ENCODE peak calls at places on chromosomes 1 and 21, in four cellular contexts. One of them, this sample, is unnamed.

GRCh38 chr1:37474697-37475379 is 458 bp downstream of the ZC3H12A start:
- DNase-seq in fibroblast of lung: no peak
- DNase-seq in cardiac muscle cell: peak; percentile 35
- DNase-seq in PC-9: no peak
- DNase-seq in this sample: no peak

GRCh38 chr1:175434268-175434860 is 241.8 kb upstream of the KIAA0040 start:
- DNase-seq in fibroblast of lung: no peak
- DNase-seq in PC-9: no peak
- DNase-seq in cardiac muscle cell: no peak
- DNase-seq in this sample: no peak

GRCh38 chr21:25838809-25839208 is 104.0 kb downstream of the GABPA start:
- DNase-seq in PC-9: no peak
- DNase-seq in cardiac muscle cell: no peak
- DNase-seq in fibroblast of lung: peak; percentile 6
- DNase-seq in this sample: no peak

GRCh38 chr1:203807211-203807610 is 11.8 kb downstream of the ZBED6 start:
- DNase-seq in PC-9: no peak
- DNase-seq in fibroblast of lung: peak; percentile 80
- DNase-seq in cardiac muscle cell: peak; percentile 25
- DNase-seq in this sample: no peak

GRCh38 chr1:28927442-28928305 is 13.3 kb downstream of the EPB41 start:
- DNase-seq in PC-9: no peak
- DNase-seq in fibroblast of lung: peak; percentile 78
- DNase-seq in cardiac muscle cell: peak; percentile 50
- DNase-seq in this sample: no peak

GRCh38 chr1:185053204-185053603 is 7.8 kb downstream of the RNF2 start:
- DNase-seq in fibroblast of lung: no peak
- DNase-seq in cardiac muscle cell: no peak
- DNase-seq in PC-9: no peak
- DNase-seq in this sample: no peak

GRCh38 chr1:1308756-1309524 is 543 bp downstream of the PUSL1 start:
- DNase-seq in fibroblast of lung: no peak
- DNase-seq in cardiac muscle cell: no peak
- DNase-seq in PC-9: peak; percentile 55
- DNase-seq in this sample: peak; percentile 91

GRCh38 chr1:93313026-93313425 is 32.7 kb upstream of the DR1 start:
- DNase-seq in PC-9: no peak
- DNase-seq in fibroblast of lung: no peak
- DNase-seq in cardiac muscle cell: no peak
- DNase-seq in this sample: no peak

GRCh38 chr1:168227620-168228019 is 1.8 kb downstream of the SFT2D2 start:
- DNase-seq in fibroblast of lung: no peak
- DNase-seq in cardiac muscle cell: peak; percentile 27
- DNase-seq in PC-9: no peak
- DNase-seq in this sample: no peak

GRCh38 chr1:234917495-234918188 is 211.0 kb downstream of the TOMM20 start:
- DNase-seq in fibroblast of lung: no peak
- DNase-seq in PC-9: no peak
- DNase-seq in cardiac muscle cell: no peak
- DNase-seq in this sample: no peak

GRCh38 chr1:234915923-234916675 is 212.5 kb downstream of the TOMM20 start:
- DNase-seq in cardiac muscle cell: peak; percentile 18
- DNase-seq in fibroblast of lung: no peak
- DNase-seq in PC-9: no peak
- DNase-seq in this sample: no peak

GRCh38 chr1:234918216-234918841 is 210.3 kb downstream of the TOMM20 start:
- DNase-seq in fibroblast of lung: no peak
- DNase-seq in PC-9: no peak
- DNase-seq in cardiac muscle cell: peak; percentile 75
- DNase-seq in this sample: peak; percentile 32

GRCh38 chr1:234914606-234915290 is 213.9 kb downstream of the TOMM20 start:
- DNase-seq in PC-9: no peak
- DNase-seq in cardiac muscle cell: no peak
- DNase-seq in fibroblast of lung: no peak
- DNase-seq in this sample: no peak

DNA sequence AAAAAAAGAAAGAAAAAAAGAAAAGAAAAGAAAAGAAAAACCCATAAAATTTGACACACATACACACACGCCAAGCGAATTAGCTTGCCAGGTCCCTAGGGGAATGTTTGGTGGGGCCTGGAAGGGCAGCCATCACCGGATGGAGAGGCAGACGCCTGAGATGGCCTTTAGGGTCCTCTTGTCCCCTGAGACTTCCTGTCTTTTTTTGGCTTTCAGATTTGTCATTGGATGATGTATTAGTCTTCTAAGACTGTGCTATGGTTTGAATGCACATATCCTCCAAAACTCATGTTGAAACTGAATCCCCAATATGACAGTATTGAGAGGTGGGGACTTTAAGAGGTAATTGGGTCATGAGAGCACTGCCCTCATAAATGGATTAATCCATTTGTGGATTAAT is 211.8 kb downstream of the TOMM20 start:
- DNase-seq in fibroblast of lung: no peak
- DNase-seq in cardiac muscle cell: no peak
- DNase-seq in PC-9: no peak
- DNase-seq in this sample: no peak
- H3K4me1 ChIP-seq in fibroblast of lung: peaks cover 13% of the 10 kb centered on the region
- H3K4me1 ChIP-seq in cardiac muscle cell: peaks cover 25% of the 10 kb centered on the region
- H3K4me1 ChIP-seq in PC-9: no peaks in the 10 kb centered on the region
- H3K4me1 ChIP-seq in this sample: peaks cover 67% of the 10 kb centered on the region

GRCh38 chr1:206039046-206039929 is 13.7 kb upstream of the RHEX start:
- DNase-seq in PC-9: no peak
- DNase-seq in fibroblast of lung: no peak
- DNase-seq in cardiac muscle cell: no peak
- DNase-seq in this sample: peak; percentile 24

GRCh38 chr1:206036661-206037455 is 13.2 kb upstream of the CTSE start:
- DNase-seq in PC-9: no peak
- DNase-seq in fibroblast of lung: no peak
- DNase-seq in cardiac muscle cell: no peak
- DNase-seq in this sample: no peak

GRCh38 chr1:206037521-206037920 is 13.8 kb upstream of the CTSE start:
- DNase-seq in PC-9: no peak
- DNase-seq in fibroblast of lung: no peak
- DNase-seq in cardiac muscle cell: no peak
- DNase-seq in this sample: no peak

GRCh38 chr1:206032356-206033140 is 8.9 kb upstream of the CTSE start:
- DNase-seq in cardiac muscle cell: no peak
- DNase-seq in PC-9: no peak
- DNase-seq in fibroblast of lung: no peak
- DNase-seq in this sample: no peak

GRCh38 chr1:206035027-206035426 is 11.3 kb upstream of the CTSE start:
- DNase-seq in cardiac muscle cell: no peak
- DNase-seq in PC-9: no peak
- DNase-seq in fibroblast of lung: no peak
- DNase-seq in this sample: no peak
- H3K4me3 ChIP-seq in cardiac muscle cell: no peak overlapping the region
- H3K4me3 ChIP-seq in PC-9: no peak overlapping the region
- H3K4me3 ChIP-seq in fibroblast of lung: no peak overlapping the region
- H3K4me3 ChIP-seq in this sample: no peak overlapping the region

GRCh38 chr1:11364170-11364569 is 91.2 kb downstream of the UBIAD1 start:
- DNase-seq in PC-9: no peak
- DNase-seq in cardiac muscle cell: no peak
- DNase-seq in fibroblast of lung: no peak
- DNase-seq in this sample: no peak
- TF ChIP-seq CTCF in PC-9: peak; percentile 64
- TF ChIP-seq CTCF in cardiac muscle cell: no peak
- TF ChIP-seq CTCF in fibroblast of lung: no peak
- TF ChIP-seq CTCF in this sample: peak; percentile 29

DNA sequence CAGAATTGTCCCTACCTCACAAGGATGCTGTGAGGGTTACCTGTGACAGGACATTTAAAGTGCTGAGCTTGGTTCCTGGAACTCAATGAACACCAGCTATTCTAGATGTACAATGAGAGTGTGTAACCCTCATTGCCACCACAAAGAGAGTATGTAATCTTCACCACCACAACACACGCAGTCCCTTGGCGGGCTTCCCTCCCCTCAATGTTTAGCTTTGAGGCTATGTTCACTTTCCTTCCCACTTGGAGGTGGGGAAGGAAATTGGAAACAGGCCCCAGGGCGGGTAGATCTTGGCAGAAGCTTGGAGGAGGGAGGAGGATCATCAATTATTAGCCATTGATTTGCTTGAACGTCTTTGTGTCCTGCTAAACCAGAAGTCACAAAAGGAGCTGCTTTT is 8.2 kb upstream of the COL16A1 start:
- DNase-seq in fibroblast of lung: peak; percentile 65
- DNase-seq in PC-9: no peak
- DNase-seq in cardiac muscle cell: peak; percentile 67
- DNase-seq in this sample: no peak
- H3K4me1 ChIP-seq in fibroblast of lung: peaks cover 35% of the 10 kb centered on the region
- H3K4me1 ChIP-seq in PC-9: peaks cover 48% of the 10 kb centered on the region
- H3K4me1 ChIP-seq in cardiac muscle cell: peaks cover 25% of the 10 kb centered on the region
- H3K4me1 ChIP-seq in this sample: peaks cover 22% of the 10 kb centered on the region

DNA sequence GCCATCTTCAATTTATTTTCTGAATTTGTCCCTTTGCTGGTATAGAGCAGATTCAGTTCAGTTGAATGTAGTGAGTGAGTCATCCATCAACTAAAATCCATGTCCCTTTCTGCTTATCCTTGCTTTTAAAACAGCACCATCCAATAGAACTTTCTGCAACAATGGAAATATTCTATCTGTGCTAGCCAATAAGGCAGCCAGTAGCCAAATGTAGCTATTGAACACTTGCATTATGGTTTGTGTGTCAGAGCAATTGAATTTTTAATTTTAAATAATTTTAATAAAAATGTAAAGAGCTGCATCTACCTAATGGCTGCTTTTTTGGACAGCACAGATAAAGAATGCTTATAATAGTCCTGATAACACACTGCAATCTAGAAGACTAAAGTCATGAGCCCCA is at the start of gene GJA9:
- DNase-seq in cardiac muscle cell: no peak
- DNase-seq in fibroblast of lung: no peak
- DNase-seq in PC-9: no peak
- DNase-seq in this sample: no peak
- H3K4me3 ChIP-seq in cardiac muscle cell: no peak within 1 kb of the TSS
- H3K4me3 ChIP-seq in fibroblast of lung: no peak within 1 kb of the TSS
- H3K4me3 ChIP-seq in PC-9: no peak within 1 kb of the TSS
- H3K4me3 ChIP-seq in this sample: no peak within 1 kb of the TSS

GRCh38 chr1:56531624-56532358 is 47.6 kb downstream of the PLPP3 start:
- DNase-seq in PC-9: no peak
- DNase-seq in fibroblast of lung: no peak
- DNase-seq in cardiac muscle cell: no peak
- DNase-seq in this sample: no peak
- TF ChIP-seq CTCF in PC-9: no peak
- TF ChIP-seq CTCF in fibroblast of lung: no peak
- TF ChIP-seq CTCF in cardiac muscle cell: no peak
- TF ChIP-seq CTCF in this sample: no peak

GRCh38 chr1:25991937-25992688 is 5.8 kb downstream of the PAFAH2 start:
- DNase-seq in PC-9: no peak
- DNase-seq in fibroblast of lung: no peak
- DNase-seq in cardiac muscle cell: peak; percentile 19
- DNase-seq in this sample: no peak
- H3K4me1 ChIP-seq in PC-9: peaks cover 6% of the 10 kb centered on the region
- H3K4me1 ChIP-seq in fibroblast of lung: peaks cover 2% of the 10 kb centered on the region
- H3K4me1 ChIP-seq in cardiac muscle cell: peaks cover 25% of the 10 kb centered on the region
- H3K4me1 ChIP-seq in this sample: peaks cover 21% of the 10 kb centered on the region

This sample was measured in upper lobe of left lung.